ENCODE peak calls at places on chromosomes 13 and 19, in seven cellular contexts. J is astrocyte of the spinal cord, C is PC-9, L is GM12865, K is A549, T is psoas muscle, D is foreskin fibroblast. Y is an unnamed sample.
A peak's percentile ranks its signal among the peaks of the same experiment; 100 is the strongest.

GRCh38 chr13:40786568-40786996 is 2.8 kb upstream of the SLC25A15 start:
- DNase-seq in C (no peak), K (no peak), D (peak; percentile 55), T (no peak), L (no peak), J (peak; percentile 27), Y (no peak)

GRCh38 chr19:8310342-8311055 is 2.3 kb upstream of the CD320 start:
- DNase-seq in J (no peak), K (no peak), C (peak; percentile 21), L (no peak), T (peak; percentile 4), D (no peak), Y (no peak)

GRCh38 chr19:19656451-19657396 is 6.8 kb downstream of the ATP13A1 start:
- DNase-seq in J (no peak), T (no peak), C (no peak), K (no peak), L (no peak), D (no peak), Y (no peak)

GRCh38 chr19:5172859-5173577 is 167.6 kb downstream of the PTPRS start:
- DNase-seq in J (peak; percentile 97), D (peak; percentile 99), K (peak; percentile 89), C (peak; percentile 97), T (peak; percentile 25), L (no peak), Y (no peak)

GRCh38 chr19:34017024-34017423 is 155.3 kb upstream of the LSM14A start:
- DNase-seq in C (no peak), J (no peak), T (no peak), D (no peak), K (no peak), L (no peak), Y (no peak)

GRCh38 chr19:6925801-6926751 is 38.7 kb downstream of the ADGRE1 start:
- DNase-seq in J (no peak), T (no peak), L (peak; percentile 67), C (no peak), K (peak; percentile 46), D (no peak), Y (no peak)

GRCh38 chr19:30564551-30565011 is 192.4 kb downstream of the ZNF536 start:
- DNase-seq in D (no peak), K (no peak), C (no peak), J (no peak), L (no peak), T (no peak), Y (no peak)

GRCh38 chr13:33110713-33111413 is 94.6 kb downstream of the KL start:
- DNase-seq in D (peak; percentile 76), J (peak; percentile 71), L (peak; percentile 73), K (no peak), C (no peak), T (peak; percentile 36), Y (no peak)

GRCh38 chr19:11457115-11457514 is 21.7 kb downstream of the PRKCSH start:
- DNase-seq in L (no peak), D (peak; percentile 19), K (no peak), C (no peak), T (no peak), J (no peak), Y (no peak)

GRCh38 chr13:35699805-35700204 is 223.3 kb upstream of the MAB21L1 start:
- DNase-seq in K (no peak), L (no peak), D (peak; percentile 93), J (peak; percentile 56), C (no peak), T (peak; percentile 45), Y (no peak)

GRCh38 chr13:97142452-97142851 is 79.7 kb upstream of the MBNL2 start:
- DNase-seq in L (no peak), J (no peak), K (peak; percentile 53), D (no peak), C (peak; percentile 75), T (peak; percentile 27), Y (no peak)

GRCh38 chr13:67355791-67356190 is 125.7 kb upstream of the PCDH9 start:
- DNase-seq in J (no peak), K (no peak), C (no peak), L (no peak), T (no peak), D (no peak), Y (no peak)

GRCh38 chr13:111152836-111153235 is 37.7 kb downstream of the ARHGEF7 start:
- DNase-seq in K (peak; percentile 8), C (no peak), D (no peak), J (no peak), T (no peak), L (no peak), Y (no peak)

GRCh38 chr19:6047741-6048231 is 62.5 kb downstream of the RFX2 start:
- DNase-seq in T (no peak), C (no peak), J (peak; percentile 49), D (peak; percentile 72), L (peak; percentile 31), K (no peak), Y (peak; percentile 42)

GRCh38 chr19:45099465-45100201 is 6.7 kb downstream of the PPP1R37 start:
- DNase-seq in K (no peak), C (no peak), T (peak; percentile 36), L (no peak), J (no peak), D (no peak), Y (no peak)

GRCh38 chr19:10979950-10980349 is 19.1 kb downstream of the SMARCA4 start:
- DNase-seq in D (no peak), L (peak; percentile 33), K (no peak), J (no peak), T (no peak), C (no peak), Y (no peak)

GRCh38 chr19:39474139-39474620 is 6.5 kb upstream of the TIMM50 start:
- DNase-seq in L (peak; percentile 59), C (no peak), D (peak; percentile 55), K (peak; percentile 89), T (peak; percentile 62), J (peak; percentile 13), Y (peak; percentile 82)

GRCh38 chr13:64471916-64472315 is 2758.2 kb downstream of the PCDH9 start:
- DNase-seq in L (no peak), C (peak; percentile 46), J (peak; percentile 65), K (peak; percentile 11), D (peak; percentile 53), T (no peak), Y (no peak)

GRCh38 chr13:40662866-40663265 is 3.6 kb downstream of the FOXO1 start:
- DNase-seq in D (no peak), L (peak; percentile 84), T (no peak), J (no peak), K (no peak), C (no peak), Y (no peak)

GRCh38 chr13:66853559-66853958 is 376.6 kb downstream of the PCDH9 start:
- DNase-seq in C (no peak), D (peak; percentile 17), K (no peak), T (no peak), L (no peak), J (no peak), Y (no peak)

GRCh38 chr19:686589-687297 is 8.5 kb downstream of the PRSS57 start:
- DNase-seq in J (no peak), T (no peak), C (no peak), K (no peak), L (no peak), D (no peak), Y (no peak)

GRCh38 chr13:87356314-87356713 is 314.9 kb upstream of the SLITRK5 start:
- DNase-seq in L (peak; percentile 0), D (no peak), K (no peak), T (no peak), C (no peak), J (no peak), Y (no peak)

GRCh38 chr13:59384154-59384553 is 779.6 kb downstream of the DIAPH3 start:
- DNase-seq in C (no peak), K (no peak), J (no peak), T (no peak), L (no peak), D (no peak), Y (no peak)

GRCh38 chr13:113616991-113617749 is 32.6 kb downstream of the TFDP1 start:
- DNase-seq in C (no peak), D (peak; percentile 14), L (no peak), J (peak; percentile 54), T (no peak), K (no peak), Y (no peak)

GRCh38 chr19:55117063-55117635 is 288 bp downstream of the PPP1R12C start:
- DNase-seq in J (no peak), K (no peak), T (peak; percentile 52), C (no peak), L (no peak), D (peak; percentile 33), Y (no peak)

GRCh38 chr19:9945319-9945966 is 9.1 kb upstream of the OLFM2 start:
- DNase-seq in D (peak; percentile 99), L (no peak), J (peak; percentile 99), K (no peak), T (peak; percentile 89), C (no peak), Y (no peak)

GRCh38 chr13:31824705-31825512 is 85.6 kb downstream of the RXFP2 start:
- DNase-seq in T (no peak), J (peak; percentile 32), C (no peak), K (no peak), D (peak; percentile 60), L (peak; percentile 51), Y (no peak)
- TF ChIP-seq CTCF in T (peak; percentile 27), J (no peak), C (peak; percentile 28), K (no peak), D (peak; percentile 13), L (peak; percentile 19), Y (peak; percentile 34)

GRCh38 chr19:36032251-36033104 is at the start of gene CLIP3:
- DNase-seq in C (no peak), J (peak; percentile 63), D (peak; percentile 88), K (no peak), L (peak; percentile 27), T (peak; percentile 61), Y (peak; percentile 72)
- TF ChIP-seq CTCF in C (no peak), J (no peak), D (no peak), K (no peak), L (no peak), T (no peak), Y (no peak)

GRCh38 chr19:2739602-2740313 is at the start of gene SLC39A3:
- DNase-seq in T (peak; percentile 98), C (peak; percentile 85), J (peak; percentile 98), K (peak; percentile 99), L (peak; percentile 100), D (peak; percentile 99), Y (peak; percentile 100)
- TF ChIP-seq CTCF in T (no peak), C (no peak), J (no peak), K (no peak), L (no peak), D (no peak), Y (peak; percentile 15)

DNA sequence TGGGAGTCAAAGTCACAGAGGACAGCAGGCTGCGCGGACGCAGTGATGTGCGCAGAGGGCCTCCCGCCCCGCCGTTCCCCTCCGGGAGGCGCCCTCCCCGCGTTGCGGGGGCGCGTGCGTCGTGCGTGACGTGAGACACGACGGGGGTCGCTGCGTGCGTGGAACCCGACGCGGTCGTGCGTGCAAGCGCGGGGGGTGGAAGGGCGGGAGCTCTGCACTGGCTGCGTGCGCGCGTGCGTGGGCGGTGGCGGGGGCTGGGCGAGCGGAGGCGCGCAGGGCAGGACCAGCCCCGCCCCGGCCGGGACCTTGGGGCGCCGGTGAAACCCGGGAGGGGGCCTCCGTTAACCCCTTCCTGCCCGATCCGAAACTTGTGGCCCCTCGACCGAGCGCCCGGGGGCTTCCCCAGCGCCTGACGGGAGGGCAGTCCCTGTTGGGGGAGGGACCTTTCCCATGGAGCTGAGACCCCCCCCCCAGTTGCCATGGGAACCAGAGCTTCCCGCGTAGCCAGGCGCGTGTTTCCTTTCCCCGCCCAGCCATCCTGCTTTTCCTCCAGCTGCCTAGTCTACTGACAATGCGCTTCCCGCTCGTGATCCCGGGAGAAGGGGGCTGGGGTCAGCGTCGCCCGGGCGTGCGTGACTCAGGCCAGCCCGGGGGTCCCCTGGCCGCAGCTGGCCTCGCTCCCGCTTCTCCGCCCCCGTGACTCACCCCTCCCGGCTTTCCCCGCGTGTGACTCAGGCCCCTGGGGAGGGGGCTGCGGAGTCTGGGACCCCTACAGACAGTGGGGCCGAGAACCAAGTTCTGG is 7.3 kb upstream of the HOOK2 start:
- DNase-seq in T (peak; percentile 91), C (no peak), L (peak; percentile 93), J (peak; percentile 84), D (peak; percentile 94), K (no peak), Y (peak; percentile 62)
- TF ChIP-seq CTCF in T (peak; percentile 3), C (no peak), L (peak; percentile 8), J (peak; percentile 7), D (no peak), K (no peak), Y (no peak)

Y was measured in neural crest cell.